ENCODE peak calls at places on chromosomes 2 and 18, in five cellular contexts. N, G, O, X and K are unnamed samples. For H3K4me1, the result is how much of the 10 kb centered on the place peaks cover.

GRCh38 chr18:11020867-11021414 is 128.4 kb downstream of the PIEZO2 start:
- DNase-seq in G (no peak), O (no peak), N (no peak), X (no peak), K (no peak)

GRCh38 chr2:206981739-206982336 is 42.5 kb downstream of the CPO start:
- DNase-seq in O (peak), X (peak), G (peak), N (peak), K (peak)

GRCh38 chr2:149094217-149095015 is 55.9 kb downstream of the LYPD6B start:
- DNase-seq in X (no peak), N (no peak), G (no peak), O (no peak), K (no peak)

GRCh38 chr2:130263606-130264005 is 65.4 kb upstream of the TUBA3E start:
- DNase-seq in O (no peak), X (no peak), G (no peak), N (no peak), K (no peak)

GRCh38 chr2:189613650-189614420 is 33.2 kb upstream of the SLC40A1 start:
- DNase-seq in X (no peak), N (no peak), G (no peak), O (no peak), K (no peak)

GRCh38 chr2:199850250-199850717 is 708 bp downstream of the FTCDNL1 start:
- DNase-seq in N (no peak), G (no peak), O (no peak), X (no peak), K (no peak)

GRCh38 chr2:86623549-86624547 is at the start of gene RNF103:
- DNase-seq in X (peak), G (peak), O (peak), N (peak), K (peak)

GRCh38 chr18:6086731-6087130 is 191.4 kb upstream of the TMEM200C start:
- DNase-seq in N (no peak), G (no peak), X (no peak), O (no peak), K (no peak)

GRCh38 chr2:112836695-112837117 is at the start of gene IL1B:
- DNase-seq in O (no peak), G (no peak), X (no peak), N (no peak), K (no peak)

GRCh38 chr2:188130317-188130716 is 161.4 kb upstream of the GULP1 start:
- DNase-seq in G (no peak), O (no peak), X (no peak), N (no peak), K (no peak)

DNA sequence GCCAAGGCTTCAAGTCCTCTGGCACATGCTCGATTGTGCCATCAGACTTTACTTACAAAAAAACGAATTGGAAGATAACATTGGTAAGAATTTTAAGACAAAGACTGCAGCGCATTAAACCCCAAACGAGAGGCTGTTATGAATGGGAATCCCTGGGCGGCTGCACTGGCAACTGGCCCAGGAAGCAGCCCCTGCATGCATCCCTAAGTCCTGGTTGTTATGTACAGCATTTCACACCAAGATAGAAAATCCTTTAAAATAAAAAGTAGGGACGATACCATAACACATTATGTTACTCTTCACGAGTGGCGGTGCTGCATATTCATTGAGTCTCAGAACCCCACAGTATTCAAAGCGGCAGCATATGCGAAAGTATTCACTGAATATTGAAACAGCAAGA is 81.8 kb upstream of the FAM98A start:
- DNase-seq in N (no peak), G (no peak), O (no peak), X (no peak), K (no peak)
- H3K4me3 ChIP-seq in N (no peak), G (no peak), O (no peak), X (no peak), K (no peak)

DNA sequence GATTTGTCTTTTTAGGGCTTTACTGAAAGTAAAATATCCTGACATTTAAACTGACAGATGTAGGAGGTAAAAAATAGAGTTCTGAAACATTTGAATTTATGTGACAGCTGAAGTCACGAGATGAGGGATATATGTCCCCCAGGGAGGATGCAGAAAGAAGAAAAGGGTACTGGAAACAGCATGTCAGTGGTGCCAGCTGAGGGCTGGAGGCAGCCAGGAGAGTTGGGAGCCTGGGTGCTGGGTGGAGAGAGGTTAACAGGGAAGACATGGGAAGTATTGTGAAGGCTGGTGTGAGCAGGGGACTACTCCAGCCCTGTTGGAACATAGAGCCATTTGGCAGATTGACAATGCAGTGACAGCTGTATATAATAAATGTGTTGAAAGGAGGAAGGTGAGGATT is 11.8 kb upstream of the MOCOS start:
- DNase-seq in N (no peak), G (no peak), O (no peak), X (no peak), K (no peak)
- H3K4me1 ChIP-seq in N (under half), G (under half), O (under half), X (under half), K (under half)

DNA sequence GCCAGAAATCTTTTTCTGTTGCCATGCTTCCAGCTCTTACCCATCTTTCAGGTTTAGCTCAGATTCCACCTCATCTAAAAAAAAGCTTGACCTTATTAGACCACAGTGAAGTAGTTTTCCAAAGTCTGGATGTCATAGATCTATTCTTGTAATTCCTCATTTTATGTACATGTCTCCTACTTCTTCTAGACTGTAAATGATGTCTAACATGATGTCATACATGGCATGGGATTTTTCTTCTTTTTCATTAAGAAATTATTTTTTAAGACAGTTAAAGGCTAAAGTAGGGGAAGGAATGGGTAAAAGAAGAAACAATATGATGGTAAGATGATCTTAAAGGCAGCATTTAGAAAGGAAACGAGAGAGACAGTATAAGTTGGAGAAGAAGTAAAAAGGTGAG is 11.3 kb downstream of the GLS start:
- DNase-seq in G (no peak), O (no peak), N (no peak), X (no peak), K (no peak)
- H3K4me3 ChIP-seq in G (no peak), O (no peak), N (no peak), X (no peak), K (no peak)

GRCh38 chr2:19360881-19361321 is 2.5 kb upstream of the OSR1 start:
- DNase-seq in G (no peak), O (no peak), X (no peak), N (no peak), K (no peak)

GRCh38 chr2:19361325-19361990 is 3.0 kb upstream of the OSR1 start:
- DNase-seq in O (no peak), N (peak), G (peak), X (no peak), K (no peak)

GRCh38 chr2:19359021-19359357 is 566 bp upstream of the OSR1 start:
- DNase-seq in X (no peak), O (no peak), N (no peak), G (no peak), K (no peak)

GRCh38 chr2:19359456-19359855 is 1.0 kb upstream of the OSR1 start:
- DNase-seq in O (no peak), N (no peak), G (no peak), X (no peak), K (no peak)

GRCh38 chr2:19360266-19360665 is 1.8 kb upstream of the OSR1 start:
- DNase-seq in G (no peak), X (no peak), O (no peak), N (no peak), K (no peak)
- H3K4me1 ChIP-seq in G (under half), X (under half), O (under half), N (half or more), K (under half)

DNA sequence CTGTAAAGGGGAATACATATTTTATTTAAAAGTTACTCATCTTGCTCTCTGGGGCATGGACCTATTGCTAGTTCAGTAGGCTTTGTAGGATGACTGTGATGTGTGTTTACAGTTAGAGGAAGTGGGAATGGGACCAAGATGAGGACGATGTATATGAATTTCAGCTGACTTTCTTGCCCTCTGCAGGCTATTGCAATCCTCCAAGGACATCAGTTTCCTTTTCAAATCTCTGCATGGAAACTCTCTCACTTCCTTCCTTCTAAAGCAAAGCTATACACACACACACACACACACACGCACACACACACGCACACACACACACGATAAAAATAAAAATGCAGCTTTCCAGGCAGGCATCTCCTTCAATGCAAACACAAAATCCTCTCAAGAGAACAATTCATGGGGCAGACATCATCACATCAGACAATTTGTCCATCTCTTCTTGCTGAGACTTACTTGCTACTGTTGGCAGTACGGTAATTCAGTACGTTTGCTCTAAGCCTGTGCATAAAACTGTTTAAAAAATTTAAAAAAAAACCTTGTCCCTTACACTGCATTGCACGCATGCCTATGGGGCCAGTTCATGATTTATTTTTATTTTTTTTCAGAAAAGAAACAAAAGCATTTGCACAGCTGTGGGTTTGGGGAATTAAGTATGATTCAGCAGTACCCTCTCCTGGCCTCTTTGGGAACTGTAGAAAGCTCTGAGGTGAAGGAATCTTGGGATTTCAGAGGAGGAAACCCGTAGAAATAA is 27.2 kb upstream of the ICOS start:
- DNase-seq in O (no peak), X (no peak), N (no peak), G (no peak), K (peak)
- H3K4me3 ChIP-seq in O (peak), X (no peak), N (peak), G (peak), K (no peak)